ENCODE peak calls at places on chromosomes 7 and 10, in eight cellular contexts. U is fibroblast of villous mesenchyme; L is cardiac muscle cell; X is GM23338; P is CD4-positive, CD25-positive, alpha-beta regulatory T cell; J is cardiac fibroblast; C is tibial artery; W is PC-9. G is an unnamed sample.

GRCh38 chr10:36182059-36182654 is 540.1 kb upstream of the FZD8 start:
- DNase-seq in L (peak), W (no peak), U (peak), C (no peak), X (no peak), P (no peak), J (peak), G (no peak)

GRCh38 chr7:38675500-38676106 is 44.4 kb upstream of the AMPH start:
- DNase-seq in X (peak), C (no peak), U (peak), J (no peak), L (no peak), P (no peak), W (no peak), G (no peak)

GRCh38 chr10:73234695-73235094 is 12.4 kb downstream of the DNAJC9 start:
- DNase-seq in L (no peak), J (no peak), C (no peak), W (no peak), P (no peak), U (no peak), X (no peak), G (no peak)

GRCh38 chr10:104711167-104711765 is 70.2 kb downstream of the SORCS3 start:
- DNase-seq in C (no peak), P (no peak), L (no peak), J (no peak), X (no peak), W (no peak), U (no peak), G (no peak)

GRCh38 chr7:141737118-141737835 is 881 bp upstream of the SSBP1 start:
- DNase-seq in L (peak), C (no peak), P (peak), W (peak), J (peak), U (peak), X (no peak), G (no peak)

GRCh38 chr10:99266383-99266782 is 30.7 kb upstream of the HPSE2 start:
- DNase-seq in C (no peak), J (no peak), L (no peak), W (no peak), U (no peak), X (no peak), P (no peak), G (no peak)

GRCh38 chr10:15836797-15837196 is 23.5 kb downstream of the MINDY3 start:
- DNase-seq in W (no peak), P (peak), C (no peak), L (no peak), U (no peak), X (no peak), J (no peak), G (no peak)

GRCh38 chr7:155511597-155511996 is 34.8 kb downstream of the CNPY1 start:
- DNase-seq in J (no peak), U (no peak), C (no peak), W (no peak), L (no peak), X (no peak), P (no peak), G (no peak)

GRCh38 chr7:91759205-91759863 is 121.2 kb downstream of the MTERF1 start:
- DNase-seq in P (no peak), X (peak), L (peak), C (no peak), J (peak), W (peak), U (peak), G (no peak)

GRCh38 chr10:6915307-6915706 is 335.2 kb upstream of the PRKCQ start:
- DNase-seq in L (no peak), C (no peak), P (no peak), U (no peak), X (no peak), J (no peak), W (no peak), G (no peak)

GRCh38 chr10:6912929-6913328 is 332.9 kb upstream of the PRKCQ start:
- DNase-seq in W (no peak), X (no peak), P (no peak), C (no peak), U (peak), J (no peak), L (peak), G (no peak)

GRCh38 chr10:6912021-6912420 is 331.9 kb upstream of the PRKCQ start:
- DNase-seq in L (no peak), P (no peak), X (no peak), J (no peak), C (no peak), U (no peak), W (no peak), G (no peak)

GRCh38 chr10:6916601-6917000 is 336.5 kb upstream of the PRKCQ start:
- DNase-seq in C (no peak), W (no peak), U (no peak), P (no peak), L (no peak), J (no peak), X (no peak), G (no peak)

DNA sequence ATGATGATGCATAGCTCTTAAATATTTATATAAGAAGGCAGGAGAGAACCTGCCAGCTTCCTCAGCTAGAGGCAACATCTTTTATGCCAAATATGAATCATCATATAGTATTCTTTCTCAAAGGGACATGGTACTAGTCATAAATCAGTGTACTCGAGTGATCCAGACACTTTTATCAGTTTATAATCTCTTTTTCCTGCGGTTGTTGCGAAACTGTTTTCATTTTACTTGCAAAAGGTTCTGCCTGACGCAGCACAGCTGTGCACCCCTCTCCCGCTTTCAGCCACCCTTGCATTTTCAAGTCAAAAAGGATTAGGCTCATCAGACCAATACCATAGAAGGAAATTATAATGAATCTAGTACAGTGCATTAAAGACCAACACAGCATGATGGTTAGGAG is 332.3 kb upstream of the PRKCQ start:
- DNase-seq in L (peak), W (peak), U (peak), C (no peak), X (no peak), P (peak), J (no peak), G (no peak)
- H3K4me3 ChIP-seq in L (no peak), W (no peak), U (no peak), C (no peak), X (no peak), P (no peak), J (no peak), G (no peak)

DNA sequence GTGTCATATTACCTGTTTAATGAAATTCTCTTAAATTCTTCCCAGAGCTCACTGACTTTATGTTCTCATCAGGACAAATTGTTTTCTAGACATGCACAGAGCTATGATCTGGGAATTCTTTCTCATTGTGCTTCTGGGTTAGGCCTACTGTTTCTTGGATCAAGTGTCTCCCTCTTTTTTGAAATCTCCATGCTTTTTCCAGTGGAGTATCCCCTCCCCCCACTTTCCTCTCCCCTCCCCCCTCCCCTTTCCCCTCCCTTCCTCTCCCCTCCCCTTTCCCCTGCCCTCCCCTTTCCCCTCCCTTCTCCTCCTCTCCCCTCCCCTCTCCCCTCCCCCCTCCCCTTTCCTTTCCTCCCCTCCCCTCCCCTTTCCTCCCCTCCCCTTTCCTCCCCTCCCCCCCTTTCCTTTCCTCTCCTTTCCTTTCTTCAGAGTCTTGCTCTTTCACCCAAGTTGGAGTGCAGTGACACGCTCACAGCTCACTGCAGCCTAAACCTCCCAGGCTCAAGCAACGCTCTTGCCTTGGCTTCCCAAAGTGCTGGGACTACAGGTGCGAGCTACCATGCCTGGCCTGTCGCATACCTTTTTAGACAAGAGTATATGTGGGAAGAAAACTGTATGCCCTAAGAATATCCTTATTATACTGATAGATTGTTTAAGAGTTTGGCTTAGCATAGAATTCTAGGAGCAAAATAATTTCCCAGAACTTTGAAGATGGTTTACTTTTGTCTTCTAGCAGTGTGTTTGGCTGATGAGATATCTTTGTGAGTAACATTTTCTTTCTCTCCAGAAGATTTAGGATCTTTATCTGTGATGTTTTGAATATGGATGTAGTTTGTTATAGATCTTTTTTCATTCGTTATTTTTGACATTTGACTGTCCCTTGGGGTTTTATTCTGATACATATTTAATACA is 2.5 kb downstream of the DYNC2I1 start:
- DNase-seq in C (no peak), U (peak), P (peak), W (no peak), X (peak), L (peak), J (no peak), G (no peak)
- H3K4me3 ChIP-seq in C (no peak), U (no peak), P (no peak), W (peak), X (peak), L (no peak), J (no peak), G (no peak)

GRCh38 chr7:49775065-49775948 is 1.9 kb downstream of the VWC2 start:
- DNase-seq in J (no peak), C (no peak), U (no peak), L (peak), P (no peak), W (no peak), X (peak), G (no peak)
- H3K4me3 ChIP-seq in J (no peak), C (peak), U (no peak), L (peak), P (no peak), W (no peak), X (peak), G (peak)

GRCh38 chr10:111524134-111524533 is 447.3 kb downstream of the ADRA2A start:
- DNase-seq in C (no peak), U (no peak), L (no peak), P (no peak), J (no peak), W (no peak), X (no peak), G (no peak)

GRCh38 chr10:111525696-111526095 is 448.9 kb downstream of the ADRA2A start:
- DNase-seq in L (no peak), J (no peak), P (no peak), U (no peak), W (no peak), X (no peak), C (no peak), G (no peak)

GRCh38 chr10:111522141-111522540 is 445.3 kb downstream of the ADRA2A start:
- DNase-seq in P (no peak), X (no peak), W (no peak), U (no peak), C (no peak), L (no peak), J (no peak), G (no peak)

GRCh38 chr10:111523016-111523415 is 446.2 kb downstream of the ADRA2A start:
- DNase-seq in J (no peak), U (no peak), P (no peak), C (no peak), X (no peak), L (no peak), W (no peak), G (no peak)

GRCh38 chr10:111522551-111522950 is 445.7 kb downstream of the ADRA2A start:
- DNase-seq in J (no peak), U (no peak), W (no peak), L (no peak), C (no peak), P (no peak), X (no peak), G (no peak)
- H3K4me3 ChIP-seq in J (no peak), U (no peak), W (no peak), L (no peak), C (no peak), P (no peak), X (no peak), G (no peak)

G was measured in left ventricle myocardium inferior.